ENCODE peak calls at places on chromosomes 12 and 14, in four cellular contexts. N is H1, O is IMR-90, U is H9. C is an unnamed sample.

GRCh38 chr14:68757618-68758081 is 35.2 kb downstream of the ZFP36L1 start:
- DNase-seq in N (no peak), O (peak; percentile 28), U (no peak), C (no peak)

GRCh38 chr12:6212086-6212485 is 11.9 kb downstream of the CD9 start:
- DNase-seq in N (no peak), O (no peak), U (no peak), C (no peak)

GRCh38 chr14:86086962-86087361 is 557.0 kb downstream of the FLRT2 start:
- DNase-seq in N (no peak), O (no peak), U (no peak), C (no peak)

GRCh38 chr12:68446379-68446778 is 114.2 kb upstream of the MDM1 start:
- DNase-seq in N (no peak), O (no peak), U (no peak), C (no peak)

GRCh38 chr14:96156804-96157760 is 47.6 kb upstream of the BDKRB2 start:
- DNase-seq in N (no peak), O (no peak), U (peak; percentile 4), C (no peak)

GRCh38 chr14:35155962-35156361 is 33.6 kb downstream of the PRORP start:
- DNase-seq in N (no peak), O (peak; percentile 79), U (no peak), C (no peak)

GRCh38 chr12:3988519-3989217 is 115.5 kb upstream of the PARP11 start:
- DNase-seq in N (no peak), O (no peak), U (no peak), C (no peak)

GRCh38 chr14:36976571-36977023 is 195.8 kb downstream of the SLC25A21 start:
- DNase-seq in N (no peak), O (peak; percentile 37), U (no peak), C (peak; percentile 71)

GRCh38 chr12:100199347-100200136 is 1.1 kb upstream of the ACTR6 start:
- DNase-seq in N (peak; percentile 87), O (no peak), U (peak; percentile 95), C (peak; percentile 79)

GRCh38 chr14:20429801-20430669 is 5.9 kb downstream of the KLHL33 start:
- DNase-seq in N (no peak), O (no peak), U (no peak), C (no peak)

GRCh38 chr14:52399886-52400599 is 85.9 kb downstream of the PTGER2 start:
- DNase-seq in N (no peak), O (peak; percentile 74), U (no peak), C (peak; percentile 7)

GRCh38 chr14:52960627-52961026 is 9.8 kb upstream of the FERMT2 start:
- DNase-seq in N (no peak), O (no peak), U (no peak), C (no peak)

GRCh38 chr12:24719293-24719721 is 229.6 kb downstream of the BCAT1 start:
- DNase-seq in N (no peak), O (peak; percentile 78), U (no peak), C (no peak)

GRCh38 chr12:67456281-67456918 is 187.2 kb downstream of the CAND1 start:
- DNase-seq in N (no peak), O (peak; percentile 77), U (no peak), C (no peak)

GRCh38 chr14:55086939-55087338 is 35.5 kb downstream of the MAPK1IP1L start:
- DNase-seq in N (no peak), O (no peak), U (no peak), C (no peak)

GRCh38 chr14:60807971-60808370 is 73.4 kb downstream of the MNAT1 start:
- DNase-seq in N (no peak), O (peak; percentile 23), U (no peak), C (no peak)

GRCh38 chr12:49028666-49029275 is 10.2 kb upstream of the PRKAG1 start:
- DNase-seq in N (no peak), O (no peak), U (no peak), C (no peak)

GRCh38 chr12:70759161-70759918 is 122.1 kb upstream of the PTPRB start:
- DNase-seq in N (no peak), O (no peak), U (no peak), C (no peak)

GRCh38 chr14:32603992-32604391 is 274.9 kb downstream of the AKAP6 start:
- DNase-seq in N (no peak), O (no peak), U (no peak), C (no peak)

GRCh38 chr12:12439636-12440035 is 82.8 kb downstream of the BORCS5 start:
- DNase-seq in N (no peak), O (peak; percentile 91), U (no peak), C (no peak)

GRCh38 chr12:65232490-65233077 is 45.9 kb upstream of the MSRB3 start:
- DNase-seq in N (no peak), O (peak; percentile 38), U (no peak), C (peak; percentile 13)

GRCh38 chr12:48758737-48759136 is 30.2 kb downstream of the ADCY6 start:
- DNase-seq in N (no peak), O (no peak), U (no peak), C (no peak)

GRCh38 chr12:99119449-99119848 is 474.4 kb downstream of the APAF1 start:
- DNase-seq in N (no peak), O (no peak), U (no peak), C (no peak)

GRCh38 chr14:38420045-38420444 is 164.2 kb upstream of the CLEC14A start:
- DNase-seq in N (no peak), O (peak; percentile 46), U (no peak), C (no peak)

GRCh38 chr12:75260316-75260715 is 50.7 kb upstream of the KCNC2 start:
- DNase-seq in N (no peak), O (no peak), U (no peak), C (no peak)

GRCh38 chr12:60191676-60192359 is 596.0 kb downstream of the SLC16A7 start:
- DNase-seq in N (no peak), O (peak; percentile 64), U (no peak), C (no peak)

GRCh38 chr12:39572551-39572950 is 47.1 kb downstream of the ABCD2 start:
- DNase-seq in N (no peak), O (no peak), U (no peak), C (no peak)

GRCh38 chr12:116392061-116392460 is 114.6 kb upstream of the MED13L start:
- DNase-seq in N (no peak), O (peak; percentile 33), U (no peak), C (no peak)

GRCh38 chr14:67567654-67568053 is 32.4 kb downstream of the PIGH start:
- DNase-seq in N (no peak), O (no peak), U (no peak), C (no peak)

GRCh38 chr12:56629459-56630179 is 507 bp downstream of the BAZ2A start:
- DNase-seq in N (peak; percentile 52), O (no peak), U (no peak), C (peak; percentile 35)

GRCh38 chr14:73591690-73592448 is at the start of gene ACOT4:
- DNase-seq in N (peak; percentile 54), O (peak; percentile 20), U (peak; percentile 59), C (peak; percentile 27)

GRCh38 chr14:99546230-99546879 is 57.7 kb downstream of the CCDC85C start:
- DNase-seq in N (no peak), O (no peak), U (no peak), C (peak; percentile 37)

GRCh38 chr14:99543985-99544384 is 60.0 kb downstream of the CCDC85C start:
- DNase-seq in N (no peak), O (no peak), U (no peak), C (no peak)

GRCh38 chr14:99543369-99543768 is 60.6 kb downstream of the CCDC85C start:
- DNase-seq in N (no peak), O (no peak), U (no peak), C (no peak)

GRCh38 chr14:99545574-99545973 is 58.4 kb downstream of the CCDC85C start:
- DNase-seq in N (no peak), O (no peak), U (no peak), C (no peak)

DNA sequence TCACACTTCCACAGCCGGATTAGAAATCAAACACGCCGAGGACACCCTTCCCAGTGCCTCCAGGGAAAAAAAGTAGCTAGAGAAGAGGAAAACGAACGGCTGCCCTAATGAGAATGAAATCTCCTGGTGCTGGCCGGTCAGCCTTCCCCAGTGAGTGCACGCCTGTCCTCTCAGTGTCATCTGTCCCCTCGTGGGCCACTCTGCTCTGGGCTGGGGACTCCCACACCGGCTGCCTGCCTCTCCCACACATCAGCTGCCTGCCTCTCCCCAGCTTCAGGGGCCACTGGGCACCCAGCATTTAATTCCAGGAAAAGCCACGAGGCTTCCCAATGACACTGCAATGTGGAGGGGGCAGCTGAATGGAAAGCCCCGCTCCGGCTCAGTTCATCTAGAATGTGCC is 59.0 kb downstream of the CCDC85C start:
- DNase-seq in N (no peak), O (no peak), U (no peak), C (no peak)
- H2BK15ac ChIP-seq in N (no peak overlapping the region), O (no peak overlapping the region), U (no peak overlapping the region), C (no peak overlapping the region)

GRCh38 chr12:120592121-120593049 is 11.2 kb upstream of the POP5 start:
- DNase-seq in N (no peak), O (no peak), U (no peak), C (no peak)
- H3K56ac ChIP-seq in N (no peak overlapping the region), O (no peak overlapping the region), U (no peak overlapping the region), C (no peak overlapping the region)

GRCh38 chr12:77325505-77325904 is 260.1 kb upstream of the E2F7 start:
- DNase-seq in N (peak; percentile 60), O (no peak), U (peak; percentile 53), C (peak; percentile 13)

GRCh38 chr12:77328326-77328725 is 263.0 kb upstream of the E2F7 start:
- DNase-seq in N (no peak), O (no peak), U (no peak), C (no peak)

GRCh38 chr12:77324763-77325468 is 259.5 kb upstream of the E2F7 start:
- DNase-seq in N (peak; percentile 82), O (peak; percentile 61), U (peak; percentile 85), C (peak; percentile 84)

GRCh38 chr12:77324416-77324762 is 259.0 kb upstream of the E2F7 start:
- DNase-seq in N (no peak), O (no peak), U (no peak), C (no peak)

DNA sequence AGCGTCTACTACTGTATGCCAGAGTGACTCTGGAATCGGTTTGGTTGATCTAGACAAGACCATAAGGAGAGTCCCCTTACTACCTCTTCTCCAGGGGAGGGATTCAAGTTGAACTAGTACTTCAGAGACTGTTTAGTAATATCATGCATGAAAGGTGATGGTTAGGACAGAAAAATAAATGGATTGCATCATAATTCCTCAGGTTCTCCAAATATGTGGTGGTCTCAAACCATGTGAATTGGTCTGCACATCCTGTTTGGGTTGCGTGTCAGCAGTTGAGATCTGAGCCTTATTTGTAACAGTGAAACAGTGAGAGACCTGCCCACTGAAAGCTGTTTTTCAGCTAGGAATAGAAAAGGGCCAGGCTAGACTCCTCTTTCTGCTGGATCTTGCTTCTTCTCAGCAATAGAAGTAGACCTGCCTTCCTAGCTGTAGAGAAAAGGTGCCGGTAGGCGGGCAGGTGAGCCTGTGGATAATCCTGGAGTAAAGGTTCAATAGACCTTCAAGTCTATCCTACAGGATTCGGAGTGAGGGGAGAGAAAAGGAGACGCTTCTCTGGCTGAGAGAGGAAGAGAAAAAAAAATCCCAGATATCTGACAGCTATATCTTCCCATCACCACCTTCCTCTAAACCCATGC is 258.5 kb upstream of the E2F7 start:
- DNase-seq in N (no peak), O (no peak), U (no peak), C (no peak)
- H2BK15ac ChIP-seq in N (no peak overlapping the region), O (no peak overlapping the region), U (no peak overlapping the region), C (no peak overlapping the region)

GRCh38 chr12:2890001-2890387 is 697 bp upstream of the TULP3 start:
- DNase-seq in N (no peak), O (no peak), U (no peak), C (no peak)

GRCh38 chr12:2891240-2892053 is 756 bp downstream of the TULP3 start:
- DNase-seq in N (no peak), O (peak; percentile 61), U (peak; percentile 76), C (peak; percentile 67)

GRCh38 chr12:2884810-2885209 is 5.9 kb upstream of the TULP3 start:
- DNase-seq in N (no peak), O (no peak), U (no peak), C (no peak)

GRCh38 chr12:2890388-2891239 is at the start of gene TULP3:
- DNase-seq in N (peak; percentile 98), O (peak; percentile 96), U (peak; percentile 99), C (peak; percentile 99)

GRCh38 chr12:2886768-2887450 is 3.8 kb upstream of the TULP3 start:
- DNase-seq in N (no peak), O (no peak), U (no peak), C (no peak)
- H3K56ac ChIP-seq in N (no peak overlapping the region), O (no peak overlapping the region), U (no peak overlapping the region), C (no peak overlapping the region)